ENCODE peak calls at places on chromosome 11, in ten cellular contexts. R is GM12891; M is nucleus accumbens; O is osteocyte; Z is NCI-H1092; D is activated T-helper 9 cell treated with anti-CD3 and anti-CD28 coated beads, Interleukin-2, amount 50 U/mL, for 16 hours; F is KBM-7; V is nephron progenitor cell; W is AG09319; G is M059J. L is an unnamed sample.

GRCh38 chr11:106176817-106177216 is 99.4 kb downstream of the AASDHPPT start:
- DNase-seq in R (no peak), M (no peak), O (no peak), Z (no peak), D (no peak), F (no peak), V (no peak), W (no peak), G (no peak), L (no peak)

GRCh38 chr11:35036642-35037041 is 102.3 kb upstream of the CD44 start:
- DNase-seq in R (no peak), M (no peak), O (no peak), Z (no peak), D (no peak), F (peak), V (no peak), W (no peak), G (peak), L (peak)

GRCh38 chr11:6219359-6219758 is 14.0 kb downstream of the C11orf42 start:
- DNase-seq in R (no peak), M (no peak), O (no peak), Z (no peak), D (no peak), F (no peak), V (no peak), W (peak), G (peak), L (no peak)

GRCh38 chr11:75474878-75475766 is 42.1 kb upstream of the KLHL35 start:
- DNase-seq in R (peak), M (no peak), O (no peak), Z (no peak), D (peak), F (peak), V (peak), W (no peak), G (peak), L (peak)

GRCh38 chr11:83510530-83511449 is 224.6 kb upstream of the CCDC90B start:
- DNase-seq in R (no peak), M (no peak), O (no peak), Z (no peak), D (no peak), F (no peak), V (no peak), W (no peak), G (no peak), L (no peak)

GRCh38 chr11:86800076-86800955 is at the start of gene PRSS23:
- DNase-seq in R (peak), M (no peak), O (peak), Z (peak), D (no peak), F (no peak), V (peak), W (peak), G (peak), L (peak)

GRCh38 chr11:39236916-39237315 is 2222.5 kb downstream of the LRRC4C start:
- DNase-seq in R (no peak), M (no peak), O (no peak), Z (no peak), D (no peak), F (no peak), V (no peak), W (no peak), G (peak), L (no peak)

GRCh38 chr11:7571640-7572000 is 57.8 kb downstream of the PPFIBP2 start:
- DNase-seq in R (no peak), M (peak), O (peak), Z (peak), D (no peak), F (peak), V (peak), W (no peak), G (peak), L (peak)

GRCh38 chr11:71452354-71453020 is 516 bp upstream of the NADSYN1 start:
- DNase-seq in R (no peak), M (peak), O (no peak), Z (peak), D (peak), F (peak), V (no peak), W (no peak), G (peak), L (peak)

GRCh38 chr11:118918128-118918685 is 7.5 kb downstream of the BCL9L start:
- DNase-seq in R (no peak), M (no peak), O (peak), Z (peak), D (no peak), F (no peak), V (peak), W (peak), G (peak), L (no peak)

GRCh38 chr11:12411806-12412727 is 34.7 kb downstream of the PARVA start:
- DNase-seq in R (peak), M (peak), O (peak), Z (peak), D (no peak), F (peak), V (peak), W (peak), G (peak), L (peak)

GRCh38 chr11:125401235-125401634 is 94.8 kb downstream of the FEZ1 start:
- DNase-seq in R (no peak), M (no peak), O (no peak), Z (no peak), D (no peak), F (no peak), V (no peak), W (no peak), G (no peak), L (no peak)

GRCh38 chr11:1260023-1260501 is 37.2 kb downstream of the MUC5B start:
- DNase-seq in R (peak), M (no peak), O (no peak), Z (no peak), D (peak), F (no peak), V (peak), W (no peak), G (peak), L (peak)

GRCh38 chr11:30788849-30789248 is 202.7 kb upstream of the MPPED2 start:
- DNase-seq in R (no peak), M (no peak), O (no peak), Z (no peak), D (no peak), F (peak), V (no peak), W (no peak), G (peak), L (peak)

GRCh38 chr11:126732981-126733380 is 267.6 kb downstream of the KIRREL3 start:
- DNase-seq in R (no peak), M (no peak), O (no peak), Z (no peak), D (no peak), F (no peak), V (no peak), W (no peak), G (no peak), L (no peak)

GRCh38 chr11:43685483-43685882 is 4.9 kb downstream of the HSD17B12 start:
- DNase-seq in R (no peak), M (no peak), O (no peak), Z (no peak), D (no peak), F (peak), V (no peak), W (no peak), G (no peak), L (peak)

GRCh38 chr11:121048464-121049233 is 24.7 kb downstream of the TBCEL start:
- DNase-seq in R (no peak), M (no peak), O (no peak), Z (no peak), D (no peak), F (no peak), V (no peak), W (no peak), G (peak), L (no peak)

GRCh38 chr11:45304111-45304991 is 18.2 kb upstream of the SYT13 start:
- DNase-seq in R (no peak), M (no peak), O (peak), Z (no peak), D (no peak), F (no peak), V (no peak), W (no peak), G (no peak), L (no peak)

GRCh38 chr11:112195906-112196305 is 20.6 kb downstream of the BCO2 start:
- DNase-seq in R (no peak), M (no peak), O (no peak), Z (no peak), D (no peak), F (no peak), V (no peak), W (peak), G (no peak), L (no peak)

GRCh38 chr11:47248304-47248663 is 330 bp downstream of the ACP2 start:
- DNase-seq in R (no peak), M (no peak), O (no peak), Z (no peak), D (no peak), F (no peak), V (no peak), W (no peak), G (peak), L (peak)

GRCh38 chr11:117792992-117793391 is 4.0 kb downstream of the DSCAML1 start:
- DNase-seq in R (no peak), M (no peak), O (no peak), Z (no peak), D (no peak), F (no peak), V (no peak), W (no peak), G (no peak), L (no peak)

GRCh38 chr11:78350101-78350645 is 67.4 kb downstream of the GAB2 start:
- DNase-seq in R (no peak), M (no peak), O (no peak), Z (no peak), D (no peak), F (peak), V (no peak), W (no peak), G (peak), L (peak)

GRCh38 chr11:126115820-126116319 is 53.2 kb upstream of the CDON start:
- DNase-seq in R (no peak), M (no peak), O (no peak), Z (peak), D (no peak), F (no peak), V (peak), W (peak), G (peak), L (peak)